ENCODE peak calls at places on chromosome 17, in four cellular contexts. F, H, O and E are unnamed samples.
A peak's percentile ranks its signal among the peaks of the same experiment; 100 is the strongest.

GRCh38 chr17:28745777-28746473 is 2.1 kb downstream of the TRAF4 start:
- DNase-seq in O (no peak), H (no peak), F (peak; percentile 79), E (no peak)

GRCh38 chr17:31494259-31495048 is 103.0 kb downstream of the RAB11FIP4 start:
- DNase-seq in F (no peak), O (no peak), H (no peak), E (no peak)

GRCh38 chr17:20284018-20284417 is 183.3 kb downstream of the LGALS9B start:
- DNase-seq in O (peak; percentile 42), F (no peak), H (no peak), E (no peak)

GRCh38 chr17:37135581-37135980 is 186.8 kb downstream of the AATF start:
- DNase-seq in O (no peak), H (no peak), F (no peak), E (no peak)

GRCh38 chr17:3799181-3799627 is 1.8 kb downstream of the ITGAE start:
- DNase-seq in F (no peak), O (no peak), H (no peak), E (no peak)

GRCh38 chr17:32341141-32341856 is 674 bp downstream of the C17orf75 start:
- DNase-seq in F (no peak), H (no peak), O (no peak), E (no peak)

GRCh38 chr17:81432873-81433451 is 37.7 kb downstream of the BAHCC1 start:
- DNase-seq in F (peak; percentile 79), H (no peak), O (no peak), E (no peak)

GRCh38 chr17:9668532-9668931 is 23.2 kb downstream of the USP43 start:
- DNase-seq in O (no peak), H (peak; percentile 5), F (no peak), E (peak; percentile 78)

GRCh38 chr17:42125565-42125964 is 3.0 kb downstream of the HSPB9 start:
- DNase-seq in H (no peak), O (no peak), F (no peak), E (no peak)

GRCh38 chr17:79986441-79987186 is 49.1 kb downstream of the TBC1D16 start:
- DNase-seq in F (no peak), H (no peak), O (peak; percentile 67), E (no peak)

DNA sequence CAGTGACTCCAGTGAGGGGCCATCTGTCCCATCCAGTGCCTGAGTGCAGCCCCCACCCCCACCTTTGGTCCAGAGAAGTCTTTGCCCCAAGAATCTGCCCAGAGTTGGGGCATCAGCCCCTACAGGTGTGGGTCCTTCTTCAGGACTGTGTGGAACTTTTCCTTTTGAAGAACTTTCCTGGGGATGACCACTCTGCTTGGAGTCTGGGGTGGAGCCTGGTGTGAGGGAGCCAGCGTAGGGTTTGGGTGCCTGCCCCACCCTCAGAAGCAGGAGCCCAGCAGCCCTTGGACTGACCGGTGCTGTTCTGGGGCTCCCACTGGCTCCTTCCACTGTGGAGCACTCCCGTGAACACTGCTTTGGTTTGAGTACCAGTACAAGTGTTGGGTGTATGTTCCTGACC is 19.3 kb downstream of the MPRIP start:
- DNase-seq in F (peak; percentile 25), O (no peak), H (no peak), E (no peak)
- TF ChIP-seq CTCF in F (no peak), O (no peak), H (no peak), E (no peak)

DNA sequence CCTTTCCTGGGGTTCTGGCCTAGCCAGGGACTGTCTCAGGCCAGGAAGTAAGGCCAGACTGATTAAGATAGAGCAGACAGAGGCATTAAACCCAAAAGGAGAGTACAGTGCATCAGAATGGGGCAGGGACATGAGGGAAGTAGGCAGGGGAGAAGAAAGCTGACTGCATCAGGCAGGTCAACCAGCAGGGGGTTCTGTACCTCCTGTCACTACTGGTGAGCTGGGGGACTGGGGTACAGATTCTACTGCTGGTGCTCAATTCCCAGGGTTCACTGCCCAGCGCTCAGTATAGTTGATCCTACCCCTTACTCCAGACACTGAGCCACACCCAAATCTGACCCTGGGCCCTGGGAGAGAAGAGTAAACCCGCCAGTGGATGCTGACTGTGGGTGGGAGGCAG is 12.9 kb upstream of the MTMR4 start:
- DNase-seq in F (no peak), O (no peak), H (no peak), E (no peak)
- TF ChIP-seq CTCF in F (peak; percentile 11), O (no peak), H (no peak), E (no peak)

DNA sequence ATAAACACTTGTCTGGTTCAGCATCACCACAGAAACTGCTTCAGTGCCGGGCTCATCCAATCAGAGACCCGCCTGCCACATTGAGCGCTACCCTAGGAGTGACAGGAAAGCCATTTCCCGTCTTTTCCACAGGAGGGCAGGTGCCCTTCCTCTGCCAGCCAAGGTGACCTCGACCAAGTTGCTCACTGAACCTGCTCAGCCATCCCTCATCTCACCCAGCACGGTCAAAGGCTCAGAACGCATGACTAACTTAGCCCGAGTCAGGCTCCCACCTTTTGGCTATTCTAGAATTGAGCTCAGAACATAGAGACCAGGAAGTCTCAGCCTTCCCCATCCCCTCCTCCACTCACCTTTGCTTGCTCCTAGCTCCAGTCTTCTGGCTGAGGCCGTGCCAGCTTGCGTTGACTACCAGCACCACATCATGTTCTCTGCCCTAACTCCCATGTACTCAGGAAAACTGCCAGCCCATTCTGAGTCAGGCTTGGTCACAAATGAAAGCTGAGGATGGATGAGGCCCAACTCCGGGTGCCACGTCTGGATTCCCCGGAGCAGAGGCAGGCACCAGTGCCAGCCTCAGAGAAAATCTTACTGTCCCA is 15.6 kb downstream of the MRPS23 start:
- DNase-seq in H (peak; percentile 15), O (no peak), F (no peak), E (no peak)
- TF ChIP-seq CTCF in H (no peak), O (no peak), F (no peak), E (no peak)

GRCh38 chr17:66135896-66136295 is 56.0 kb downstream of the CEP112 start:
- DNase-seq in H (no peak), F (no peak), O (peak; percentile 4), E (no peak)
- TF ChIP-seq CTCF in H (no peak), F (no peak), O (no peak), E (no peak)

GRCh38 chr17:14670861-14671260 is 370.0 kb downstream of the HS3ST3B1 start:
- DNase-seq in O (no peak), F (no peak), H (no peak), E (no peak)

DNA sequence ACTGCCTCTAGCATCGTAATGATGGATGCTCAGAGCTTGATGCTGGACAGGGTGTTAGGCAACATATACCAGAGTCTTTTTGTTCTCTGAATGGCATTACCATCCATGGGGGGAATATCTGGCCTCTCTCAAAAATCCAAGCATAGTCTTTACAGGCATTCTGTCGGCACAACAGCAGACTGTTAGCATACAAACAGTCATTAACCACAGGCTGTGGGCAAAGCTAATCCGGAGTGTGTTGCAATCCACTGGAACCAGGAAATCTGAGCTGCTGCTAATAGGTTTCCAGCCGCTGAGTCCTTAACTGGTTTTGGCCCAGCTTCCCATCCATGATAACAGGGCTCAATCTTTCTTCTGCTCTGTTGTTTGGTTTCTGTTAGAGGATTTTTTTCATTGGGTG is 371.9 kb downstream of the HS3ST3B1 start:
- DNase-seq in F (no peak), H (no peak), O (peak; percentile 47), E (no peak)
- TF ChIP-seq CTCF in F (no peak), H (no peak), O (no peak), E (no peak)

DNA sequence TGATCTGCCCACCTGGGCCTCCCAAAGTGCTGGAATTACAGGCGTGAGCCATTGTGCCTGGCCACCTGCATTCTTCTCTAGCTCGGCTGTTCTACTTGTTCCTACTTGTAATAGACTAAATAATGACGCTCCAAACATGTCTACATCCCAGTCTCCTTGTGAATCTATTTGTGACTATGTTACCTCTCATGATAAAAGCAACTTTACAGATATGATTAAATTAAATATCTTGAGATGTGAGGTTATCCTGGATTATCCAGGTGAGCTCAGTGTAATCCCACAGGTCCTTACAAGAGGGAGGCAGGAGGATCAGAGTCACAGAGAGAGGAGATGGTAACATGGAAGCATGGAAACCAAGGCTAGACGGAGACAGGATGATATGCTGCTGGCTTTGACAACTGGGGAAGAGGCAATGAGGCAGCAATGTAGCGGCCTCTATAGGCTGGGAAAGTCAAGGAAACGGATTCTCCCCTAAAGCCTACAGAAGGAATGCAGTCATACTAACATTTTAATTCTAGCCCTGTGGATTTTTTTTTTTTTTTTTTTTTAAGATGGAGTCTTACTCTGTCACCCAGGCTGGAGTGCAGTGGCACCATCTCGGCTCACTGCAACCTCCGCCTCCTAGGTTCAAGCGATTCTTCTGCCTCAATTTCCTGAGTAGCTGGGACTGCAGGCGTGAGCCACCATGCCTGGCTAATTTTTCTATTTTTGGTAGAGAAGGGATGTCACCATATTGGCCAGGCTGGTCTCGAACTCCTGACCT is 5.0 kb upstream of the LASP1 start:
- DNase-seq in F (no peak), O (peak; percentile 54), H (no peak), E (no peak)
- TF ChIP-seq CTCF in F (no peak), O (peak; percentile 46), H (peak; percentile 22), E (peak; percentile 42)

GRCh38 chr17:44203731-44204452 is 4.2 kb upstream of the ATXN7L3 start:
- DNase-seq in F (no peak), H (peak; percentile 62), O (peak; percentile 31), E (no peak)
- TF ChIP-seq CTCF in F (peak; percentile 68), H (peak; percentile 72), O (peak; percentile 66), E (peak; percentile 72)

GRCh38 chr17:50501054-50501453 is 7.2 kb upstream of the MYCBPAP start:
- DNase-seq in O (no peak), H (peak; percentile 39), F (no peak), E (no peak)
- TF ChIP-seq CTCF in O (peak; percentile 41), H (peak; percentile 43), F (peak; percentile 49), E (peak; percentile 43)

GRCh38 chr17:49575524-49576120 is at the start of gene NXPH3:
- DNase-seq in H (peak; percentile 82), F (peak; percentile 87), O (peak; percentile 19), E (no peak)
- TF ChIP-seq CTCF in H (no peak), F (peak; percentile 30), O (peak; percentile 60), E (no peak)